ENCODE peak calls at places on chromosomes 1 and 21, in five cellular contexts. N is endothelial cell of umbilical vein, Q is fibroblast of lung, A is K562, F is kidney. X is an unnamed sample.

GRCh38 chr1:241611063-241611462 is 29.1 kb downstream of the CHML start:
- DNase-seq in N (peak; percentile 74), Q (peak; percentile 82), A (peak; percentile 65), F (no peak), X (peak; percentile 69)

GRCh38 chr1:119903443-119903835 is 7.1 kb upstream of the ADAM30 start:
- DNase-seq in N (no peak), Q (no peak), A (no peak), F (no peak), X (peak; percentile 10)

GRCh38 chr1:47871799-47872353 is 125.3 kb downstream of the TRABD2B start:
- DNase-seq in N (no peak), Q (no peak), A (no peak), F (no peak), X (no peak)

GRCh38 chr1:246335126-246335525 is 172.0 kb downstream of the SMYD3 start:
- DNase-seq in N (no peak), Q (no peak), A (no peak), F (no peak), X (no peak)

GRCh38 chr21:35169574-35169973 is 120.5 kb upstream of the RUNX1 start:
- DNase-seq in N (no peak), Q (no peak), A (no peak), F (no peak), X (no peak)

GRCh38 chr1:231318015-231318355 is 19.7 kb downstream of the EXOC8 start:
- DNase-seq in N (no peak), Q (no peak), A (no peak), F (no peak), X (no peak)

GRCh38 chr1:235280467-235280866 is 47.5 kb downstream of the ARID4B start:
- DNase-seq in N (no peak), Q (no peak), A (no peak), F (no peak), X (no peak)

GRCh38 chr21:14064296-14064645 is 146.5 kb downstream of the LIPI start:
- DNase-seq in N (no peak), Q (no peak), A (no peak), F (peak; percentile 64), X (peak; percentile 76)

GRCh38 chr1:74236440-74236839 is 1.3 kb downstream of the TNNI3K start:
- DNase-seq in N (no peak), Q (no peak), A (no peak), F (no peak), X (no peak)

GRCh38 chr1:224513787-224514209 is 79.2 kb upstream of the WDR26 start:
- DNase-seq in N (peak; percentile 77), Q (peak; percentile 82), A (peak; percentile 93), F (peak; percentile 91), X (peak; percentile 86)

DNA sequence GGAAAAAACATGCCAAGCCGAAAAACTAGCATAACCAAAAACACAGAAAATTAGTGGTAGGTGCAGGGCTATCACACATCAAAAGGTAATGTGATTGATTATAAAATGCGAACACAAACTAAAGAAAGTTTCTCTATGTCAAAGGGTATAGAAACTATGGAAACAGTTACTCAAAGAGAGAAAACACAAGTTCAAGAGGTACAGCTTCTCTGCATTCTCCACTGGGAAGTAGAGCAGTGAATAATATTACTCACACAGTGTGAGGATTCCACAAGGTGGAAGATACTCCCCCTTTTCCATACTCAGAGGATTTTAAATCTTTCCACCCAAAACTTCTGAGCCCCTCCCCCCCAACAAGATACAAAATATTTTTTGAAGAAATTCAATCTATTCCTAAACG is 18.6 kb downstream of the AKT3 start:
- DNase-seq in N (peak; percentile 32), Q (no peak), A (no peak), F (no peak), X (no peak)
- H3K9ac ChIP-seq in N (no peak overlapping the region), Q (no peak overlapping the region), A (no peak overlapping the region), F (no peak overlapping the region), X (no peak overlapping the region)

GRCh38 chr1:44631333-44631646 is 43.0 kb downstream of the TMEM53 start:
- DNase-seq in N (no peak), Q (no peak), A (no peak), F (no peak), X (no peak)
- H3K9ac ChIP-seq in N (peak overlapping the region; percentile 79), Q (peak overlapping the region; percentile 81), A (peak overlapping the region; percentile 92), F (peak overlapping the region; percentile 87), X (peak overlapping the region; percentile 88)

GRCh38 chr1:16372535-16373340 is 5.7 kb downstream of the SZRD1 start:
- DNase-seq in N (no peak), Q (no peak), A (no peak), F (no peak), X (peak; percentile 51)

GRCh38 chr1:16367968-16368910 is 1.2 kb downstream of the SZRD1 start:
- DNase-seq in N (peak; percentile 37), Q (peak; percentile 33), A (peak; percentile 19), F (no peak), X (peak; percentile 69)

GRCh38 chr1:16367258-16367967 is 371 bp downstream of the SZRD1 start:
- DNase-seq in N (peak; percentile 94), Q (peak; percentile 90), A (peak; percentile 90), F (peak; percentile 96), X (peak; percentile 93)

GRCh38 chr1:16371725-16372124 is 4.7 kb downstream of the SZRD1 start:
- DNase-seq in N (peak; percentile 82), Q (no peak), A (no peak), F (no peak), X (peak; percentile 69)

GRCh38 chr1:16369821-16370220 is 2.8 kb downstream of the SZRD1 start:
- DNase-seq in N (no peak), Q (no peak), A (no peak), F (no peak), X (no peak)
- H3K9ac ChIP-seq in N (no peak overlapping the region), Q (no peak overlapping the region), A (no peak overlapping the region), F (no peak overlapping the region), X (no peak overlapping the region)

GRCh38 chr1:218665216-218665615 is 320.1 kb downstream of the TGFB2 start:
- DNase-seq in N (peak; percentile 36), Q (peak; percentile 73), A (no peak), F (no peak), X (peak; percentile 84)

GRCh38 chr1:218661411-218661810 is 316.3 kb downstream of the TGFB2 start:
- DNase-seq in N (no peak), Q (no peak), A (no peak), F (no peak), X (no peak)

GRCh38 chr1:218668151-218668550 is 323.0 kb downstream of the TGFB2 start:
- DNase-seq in N (no peak), Q (peak; percentile 67), A (no peak), F (no peak), X (no peak)

GRCh38 chr1:218666263-218666662 is 321.1 kb downstream of the TGFB2 start:
- DNase-seq in N (no peak), Q (no peak), A (no peak), F (no peak), X (peak; percentile 34)

GRCh38 chr1:218664385-218665170 is 319.4 kb downstream of the TGFB2 start:
- DNase-seq in N (peak; percentile 34), Q (peak; percentile 46), A (no peak), F (no peak), X (peak; percentile 47)
- H3K9ac ChIP-seq in N (no peak overlapping the region), Q (no peak overlapping the region), A (no peak overlapping the region), F (no peak overlapping the region), X (no peak overlapping the region)

GRCh38 chr1:21937372-21938121 is 437 bp upstream of the HSPG2 start:
- DNase-seq in N (peak; percentile 82), Q (peak; percentile 79), A (no peak), F (peak; percentile 94), X (peak; percentile 93)
- H3K9ac ChIP-seq in N (peak overlapping the region; percentile 84), Q (peak overlapping the region; percentile 62), A (peak overlapping the region; percentile 92), F (peak overlapping the region; percentile 3), X (peak overlapping the region; percentile 82)

DNA sequence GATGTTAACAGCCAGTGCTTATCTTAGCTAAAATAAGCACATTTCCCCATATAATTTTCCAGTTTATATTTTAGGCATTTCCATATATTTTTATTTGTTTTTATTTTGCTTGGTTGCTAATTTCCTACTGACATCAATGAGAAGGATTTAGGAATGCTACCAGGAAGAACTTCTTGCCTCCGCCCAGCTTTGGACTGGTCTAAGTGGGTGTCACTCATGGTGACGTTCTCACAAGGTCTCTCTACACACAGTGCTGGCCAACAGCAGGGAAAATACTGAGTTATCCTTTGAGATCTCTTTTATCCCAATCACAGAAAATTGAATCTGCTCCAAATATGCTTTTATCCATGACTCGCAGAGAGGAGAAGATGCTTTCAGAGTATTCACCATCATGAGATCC is 13.2 kb downstream of the MX1 start:
- DNase-seq in N (no peak), Q (no peak), A (no peak), F (no peak), X (no peak)
- H3K9ac ChIP-seq in N (no peak overlapping the region), Q (no peak overlapping the region), A (no peak overlapping the region), F (no peak overlapping the region), X (no peak overlapping the region)

GRCh38 chr1:215032911-215033310 is 49.6 kb upstream of the KCNK2 start:
- DNase-seq in N (no peak), Q (no peak), A (no peak), F (no peak), X (no peak)
- H3K9ac ChIP-seq in N (no peak overlapping the region), Q (no peak overlapping the region), A (no peak overlapping the region), F (no peak overlapping the region), X (no peak overlapping the region)

GRCh38 chr1:210222288-210223006 is 10.1 kb upstream of the SERTAD4 start:
- DNase-seq in N (no peak), Q (no peak), A (no peak), F (no peak), X (no peak)
- H3K9ac ChIP-seq in N (no peak overlapping the region), Q (no peak overlapping the region), A (no peak overlapping the region), F (no peak overlapping the region), X (no peak overlapping the region)

DNA sequence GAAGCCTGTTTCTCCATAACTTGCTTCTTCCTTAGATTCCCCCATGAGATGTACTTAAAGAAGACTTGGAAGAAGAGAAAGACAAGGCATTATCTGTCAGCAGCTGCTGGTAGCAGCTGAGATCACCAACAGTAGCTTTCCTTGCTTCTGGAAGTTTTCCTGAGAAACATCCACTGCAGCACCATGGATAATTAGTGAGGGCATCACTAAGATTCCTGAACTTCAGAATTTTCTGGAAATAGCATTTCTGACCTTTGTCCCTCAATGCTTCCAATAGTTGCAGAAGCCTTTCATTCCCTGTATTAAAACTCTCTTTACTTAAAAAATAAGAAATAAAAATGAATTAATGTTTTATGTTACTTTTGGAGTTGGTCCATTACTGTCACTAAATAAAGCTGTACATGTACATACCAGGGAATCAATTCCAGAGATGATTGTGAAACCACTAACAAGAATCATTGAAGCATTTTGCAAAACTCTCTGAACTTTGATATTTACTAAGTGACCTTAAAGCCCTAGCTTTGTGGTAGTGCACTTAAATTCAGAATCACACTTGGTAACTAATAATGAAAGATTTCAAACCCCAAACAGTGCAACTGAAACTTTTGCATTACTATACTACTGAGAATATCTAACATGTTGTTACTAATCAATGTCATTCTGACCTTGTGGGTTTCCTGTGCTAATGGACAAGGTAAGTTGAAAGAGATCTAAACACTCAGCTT is at the start of gene CFHR4:
- DNase-seq in N (no peak), Q (no peak), A (no peak), F (no peak), X (no peak)
- H3K9ac ChIP-seq in N (no peak within 1 kb of the TSS), Q (no peak within 1 kb of the TSS), A (no peak within 1 kb of the TSS), F (no peak within 1 kb of the TSS), X (no peak within 1 kb of the TSS)

X was measured in GM23248.